ENCODE peak calls at places on chromosomes 6 and 20, in six cellular contexts. C is GM13977; U is ACHN; Y is CD8-positive, alpha-beta T cell; A is CD8-positive, alpha-beta memory T cell; I is T-helper 1 cell. P is an unnamed sample.

GRCh38 chr6:169825558-169826225 is 74.3 kb downstream of the ERMARD start:
- DNase-seq in C (no peak), U (no peak), Y (no peak), A (no peak), I (no peak), P (no peak)

GRCh38 chr6:110902091-110902490 is 27.5 kb downstream of the AMD1 start:
- DNase-seq in C (no peak), U (no peak), Y (no peak), A (no peak), I (no peak), P (no peak)

GRCh38 chr6:82687855-82688254 is 324.2 kb downstream of the TPBG start:
- DNase-seq in C (no peak), U (no peak), Y (no peak), A (no peak), I (no peak), P (no peak)

GRCh38 chr20:3923818-3924217 is 34.6 kb downstream of the PANK2 start:
- DNase-seq in C (no peak), U (no peak), Y (no peak), A (no peak), I (no peak), P (no peak)

GRCh38 chr20:56706867-56707360 is 77.8 kb downstream of the TFAP2C start:
- DNase-seq in C (no peak), U (no peak), Y (no peak), A (no peak), I (no peak), P (no peak)

GRCh38 chr6:132391391-132392291 is 9.6 kb downstream of the MOXD1 start:
- DNase-seq in C (no peak), U (peak), Y (no peak), A (no peak), I (no peak), P (no peak)

GRCh38 chr20:52234302-52235045 is 42.9 kb upstream of the ZFP64 start:
- DNase-seq in C (no peak), U (no peak), Y (no peak), A (no peak), I (no peak), P (no peak)

GRCh38 chr6:165599121-165599520 is 63.9 kb downstream of the PDE10A start:
- DNase-seq in C (no peak), U (no peak), Y (no peak), A (no peak), I (no peak), P (no peak)

P was measured in stimulated activated naive CD4-positive, alpha-beta T cell.